ENCODE peak calls at places on chromosome 19, in eight cellular contexts. R is neural progenitor cell, O is omental fat pad, C is GM13976, D is heart left ventricle, U is mammary epithelial cell, Z is GM06990, J is neural crest cell. E is an unnamed sample.
A peak's percentile ranks its signal among the peaks of the same experiment; 100 is the strongest.

GRCh38 chr19:17337675-17338439 is 504 bp downstream of the GTPBP3 start:
- DNase-seq in R (peak; percentile 63), O (no peak), C (peak; percentile 70), D (no peak), U (peak; percentile 36), Z (peak; percentile 77), J (no peak), E (peak; percentile 65)

GRCh38 chr19:3585301-3586123 is at the start of gene GIPC3:
- DNase-seq in R (no peak), O (no peak), C (no peak), D (no peak), U (no peak), Z (no peak), J (no peak), E (no peak)

GRCh38 chr19:9128171-9128570 is 1.4 kb upstream of the OR7G3 start:
- DNase-seq in R (no peak), O (no peak), C (no peak), D (no peak), U (peak; percentile 57), Z (no peak), J (no peak), E (no peak)

GRCh38 chr19:39416626-39417120 is 4.2 kb downstream of the PLEKHG2 start:
- DNase-seq in R (peak; percentile 38), O (no peak), C (peak; percentile 17), D (no peak), U (no peak), Z (no peak), J (no peak), E (no peak)

GRCh38 chr19:38669532-38669931 is 22.1 kb downstream of the ACTN4 start:
- DNase-seq in R (no peak), O (no peak), C (no peak), D (no peak), U (no peak), Z (no peak), J (no peak), E (no peak)

GRCh38 chr19:46350758-46351159 is 3.9 kb downstream of the PPP5C start:
- DNase-seq in R (no peak), O (no peak), C (peak; percentile 71), D (peak; percentile 29), U (no peak), Z (peak; percentile 55), J (no peak), E (peak; percentile 59)

GRCh38 chr19:45952691-45953505 is 20.8 kb downstream of the NOVA2 start:
- DNase-seq in R (peak; percentile 96), O (no peak), C (peak; percentile 80), D (peak; percentile 42), U (peak; percentile 54), Z (peak; percentile 75), J (peak; percentile 66), E (peak; percentile 55)

GRCh38 chr19:35248310-35249145 is at the start of gene LSR:
- DNase-seq in R (peak; percentile 97), O (no peak), C (peak; percentile 97), D (peak; percentile 58), U (peak; percentile 96), Z (peak; percentile 94), J (no peak), E (peak; percentile 97)

GRCh38 chr19:44808463-44809371 is at the start of gene BCAM:
- DNase-seq in R (peak; percentile 91), O (peak; percentile 58), C (peak; percentile 71), D (peak; percentile 93), U (peak; percentile 40), Z (no peak), J (peak; percentile 55), E (peak; percentile 72)

GRCh38 chr19:5536337-5536894 is 31.3 kb downstream of the TINCR start:
- DNase-seq in R (peak; percentile 97), O (no peak), C (no peak), D (peak; percentile 77), U (peak; percentile 57), Z (no peak), J (peak; percentile 57), E (no peak)

GRCh38 chr19:33467851-33468250 is 53.7 kb downstream of the PEPD start:
- DNase-seq in R (no peak), O (no peak), C (no peak), D (no peak), U (no peak), Z (no peak), J (no peak), E (no peak)

GRCh38 chr19:17385878-17386611 is 8.0 kb downstream of the CCDC194 start:
- DNase-seq in R (peak; percentile 85), O (peak; percentile 70), C (peak; percentile 83), D (peak; percentile 70), U (no peak), Z (peak; percentile 65), J (peak; percentile 67), E (peak; percentile 80)

GRCh38 chr19:11141937-11142527 is 13.6 kb downstream of the SPC24 start:
- DNase-seq in R (no peak), O (no peak), C (no peak), D (no peak), U (no peak), Z (no peak), J (no peak), E (no peak)

GRCh38 chr19:33292595-33293254 is 9.6 kb downstream of the CEBPA start:
- DNase-seq in R (no peak), O (no peak), C (no peak), D (no peak), U (no peak), Z (no peak), J (no peak), E (no peak)

GRCh38 chr19:3544742-3545668 is 6.0 kb downstream of the TEKTIP1 start:
- DNase-seq in R (peak; percentile 60), O (peak; percentile 87), C (peak; percentile 92), D (peak; percentile 62), U (peak; percentile 83), Z (peak; percentile 68), J (peak; percentile 96), E (peak; percentile 92)

GRCh38 chr19:3360494-3361383 is 5.6 kb upstream of the NFIC start:
- DNase-seq in R (peak; percentile 45), O (no peak), C (peak; percentile 88), D (peak; percentile 86), U (no peak), Z (peak; percentile 82), J (no peak), E (peak; percentile 87)

GRCh38 chr19:13076787-13077186 is 25.9 kb downstream of the LYL1 start:
- DNase-seq in R (no peak), O (no peak), C (no peak), D (no peak), U (no peak), Z (no peak), J (no peak), E (no peak)

GRCh38 chr19:53909471-53910169 is 542 bp downstream of the CACNG7 start:
- DNase-seq in R (peak; percentile 32), O (no peak), C (no peak), D (no peak), U (no peak), Z (no peak), J (no peak), E (peak; percentile 24)

GRCh38 chr19:35557539-35558399 is 5.7 kb downstream of the ATP4A start:
- DNase-seq in R (peak; percentile 95), O (peak; percentile 49), C (peak; percentile 78), D (peak; percentile 51), U (peak; percentile 52), Z (peak; percentile 82), J (peak; percentile 84), E (peak; percentile 77)

DNA sequence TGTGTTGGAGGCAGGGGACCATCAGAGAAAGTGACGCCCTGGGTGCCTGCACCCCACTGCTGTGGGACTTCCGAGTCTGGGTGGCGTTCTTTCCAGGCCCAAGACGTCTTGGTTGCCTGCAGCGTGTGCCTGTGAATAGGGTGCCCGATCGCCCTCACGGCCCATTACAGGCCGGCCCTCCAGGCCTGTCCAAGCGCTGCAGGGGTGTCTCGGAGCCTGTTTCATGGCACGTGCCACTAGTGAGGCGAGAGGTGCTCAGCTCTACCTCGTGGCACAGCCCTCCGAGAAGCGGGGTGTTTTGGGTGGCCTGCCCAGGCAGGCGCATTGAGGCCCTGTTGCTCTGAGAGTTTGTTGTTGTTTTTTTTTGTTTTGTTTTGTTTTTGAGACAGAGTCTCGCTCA is 30.1 kb downstream of the DOT1L start:
- DNase-seq in R (no peak), O (no peak), C (no peak), D (no peak), U (no peak), Z (no peak), J (no peak), E (no peak)
- TF ChIP-seq CTCF in R (no peak), O (no peak), C (no peak), D (no peak), U (no peak), Z (no peak), J (no peak), E (no peak)

GRCh38 chr19:28489126-28489660 is 723.8 kb downstream of the UQCRFS1 start:
- DNase-seq in R (peak; percentile 18), O (no peak), C (no peak), D (no peak), U (no peak), Z (no peak), J (no peak), E (no peak)
- TF ChIP-seq CTCF in R (no peak), O (no peak), C (no peak), D (no peak), U (no peak), Z (no peak), J (no peak), E (no peak)

GRCh38 chr19:42116308-42117075 is 15.8 kb downstream of the POU2F2 start:
- DNase-seq in R (no peak), O (no peak), C (no peak), D (no peak), U (no peak), Z (no peak), J (no peak), E (no peak)
- TF ChIP-seq CTCF in R (no peak), O (no peak), C (no peak), D (no peak), U (no peak), Z (peak; percentile 32), J (no peak), E (peak; percentile 45)

GRCh38 chr19:41025411-41025810 is 34.3 kb downstream of the CYP2B6 start:
- DNase-seq in R (no peak), O (no peak), C (no peak), D (no peak), U (no peak), Z (no peak), J (no peak), E (no peak)

GRCh38 chr19:41019346-41019745 is 28.3 kb downstream of the CYP2B6 start:
- DNase-seq in R (no peak), O (no peak), C (no peak), D (no peak), U (no peak), Z (no peak), J (no peak), E (no peak)

GRCh38 chr19:41027273-41027967 is 36.3 kb downstream of the CYP2B6 start:
- DNase-seq in R (no peak), O (no peak), C (no peak), D (no peak), U (no peak), Z (no peak), J (no peak), E (no peak)

GRCh38 chr19:41025871-41026270 is 34.8 kb downstream of the CYP2B6 start:
- DNase-seq in R (peak; percentile 6), O (no peak), C (no peak), D (no peak), U (no peak), Z (no peak), J (no peak), E (no peak)

DNA sequence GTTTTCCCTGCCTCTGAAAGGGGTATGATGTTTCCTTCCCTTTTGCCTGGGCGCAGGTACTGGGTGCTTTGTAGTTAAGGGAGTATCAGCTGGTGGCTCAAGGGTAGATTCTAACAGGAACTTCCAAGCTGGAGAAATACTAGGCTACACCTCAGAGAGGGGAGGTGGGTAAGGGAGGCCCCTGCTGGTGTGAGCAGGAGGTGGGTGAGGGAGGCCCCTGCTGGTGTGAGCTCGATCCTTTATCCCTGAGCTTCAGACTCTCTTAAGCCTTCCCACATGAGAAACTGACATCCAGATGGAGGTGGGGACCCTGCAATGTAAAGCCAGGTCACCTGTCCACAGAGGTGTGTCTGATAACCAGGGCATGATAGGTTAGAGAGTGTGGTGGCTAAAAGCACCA is 32.1 kb downstream of the CYP2B6 start:
- DNase-seq in R (no peak), O (no peak), C (no peak), D (no peak), U (no peak), Z (no peak), J (no peak), E (no peak)
- TF ChIP-seq CTCF in R (no peak), O (no peak), C (no peak), D (no peak), U (no peak), Z (no peak), J (no peak), E (no peak)

E was measured in GM13977.